ENCODE peak calls at places on chromosomes 1 and 21, in four cellular contexts. N, I, B and E are unnamed samples.

GRCh38 chr1:215971793-215972441 is 404.8 kb downstream of the KCTD3 start:
- DNase-seq in N (no peak), I (no peak), B (no peak), E (no peak)

GRCh38 chr1:110007045-110007444 is 22.5 kb downstream of the AHCYL1 start:
- DNase-seq in N (no peak), I (no peak), B (no peak), E (no peak)

GRCh38 chr1:13662498-13662897 is 37.5 kb upstream of the PRDM2 start:
- DNase-seq in N (no peak), I (no peak), B (no peak), E (no peak)

GRCh38 chr1:16151200-16151708 is 4.6 kb downstream of the EPHA2 start:
- DNase-seq in N (no peak), I (no peak), B (peak), E (no peak)

GRCh38 chr1:36691374-36691773 is 208.7 kb upstream of the CSF3R start:
- DNase-seq in N (no peak), I (no peak), B (no peak), E (no peak)

GRCh38 chr21:29526545-29526944 is 227.8 kb downstream of the BACH1 start:
- DNase-seq in N (no peak), I (no peak), B (peak), E (no peak)

GRCh38 chr1:234782821-234783220 is 172.8 kb upstream of the IRF2BP2 start:
- DNase-seq in N (no peak), I (no peak), B (no peak), E (no peak)

GRCh38 chr1:86991549-86992186 is 77.2 kb downstream of the HS2ST1 start:
- DNase-seq in N (no peak), I (no peak), B (peak), E (no peak)

GRCh38 chr1:200893411-200893901 is 1.2 kb upstream of the INAVA start:
- DNase-seq in N (no peak), I (no peak), B (no peak), E (peak)

GRCh38 chr21:46442938-46443337 is 15.8 kb upstream of the DIP2A start:
- DNase-seq in N (no peak), I (no peak), B (no peak), E (no peak)
- TF ChIP-seq PHF8 in N (no peak), I (no peak), B (no peak), E (no peak)

GRCh38 chr1:116878804-116879477 is 30.8 kb upstream of the PTGFRN start:
- DNase-seq in N (no peak), I (peak), B (peak), E (no peak)
- TF ChIP-seq PHF8 in N (no peak), I (no peak), B (no peak), E (no peak)

DNA sequence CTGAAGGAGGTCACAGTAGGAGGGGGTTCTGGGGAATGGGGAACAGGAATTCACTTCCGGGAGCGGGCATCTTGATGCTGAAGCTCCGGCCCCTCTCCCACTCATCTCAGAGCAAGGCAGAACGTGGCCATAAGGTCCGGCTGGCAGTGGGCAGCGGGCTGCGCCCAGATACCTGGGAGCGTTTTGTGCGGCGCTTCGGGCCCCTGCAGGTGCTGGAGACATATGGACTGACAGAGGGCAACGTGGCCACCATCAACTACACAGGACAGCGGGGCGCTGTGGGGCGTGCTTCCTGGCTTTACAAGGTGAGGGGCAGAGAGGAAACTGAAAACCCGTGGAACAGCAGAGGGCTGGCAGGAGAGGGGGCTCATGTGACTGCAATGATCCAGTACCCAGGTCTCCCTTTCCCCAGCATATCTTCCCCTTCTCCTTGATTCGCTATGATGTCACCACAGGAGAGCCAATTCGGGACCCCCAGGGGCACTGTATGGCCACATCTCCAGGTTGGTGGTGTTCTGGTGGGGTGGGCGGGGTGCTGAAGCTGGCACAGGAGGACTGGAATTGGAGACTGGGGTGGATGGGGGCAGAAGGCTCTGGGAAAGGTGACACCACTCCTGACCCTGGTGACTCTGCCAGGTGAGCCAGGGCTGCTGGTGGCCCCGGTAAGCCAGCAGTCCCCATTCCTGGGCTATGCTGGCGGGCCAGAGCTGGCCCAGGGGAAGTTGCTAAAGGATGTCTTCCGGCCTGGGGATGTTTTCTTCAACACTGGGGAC is 3.0 kb downstream of the SLC27A3 start:
- DNase-seq in N (no peak), I (no peak), B (no peak), E (no peak)
- TF ChIP-seq PHF8 in N (no peak), I (no peak), B (no peak), E (no peak)

GRCh38 chr1:228090613-228091081 is 8.1 kb downstream of the ARF1 start:
- DNase-seq in N (no peak), I (no peak), B (no peak), E (no peak)
- TF ChIP-seq PHF8 in N (no peak), I (no peak), B (no peak), E (no peak)

GRCh38 chr1:217527151-217527550 is 103.7 kb downstream of the GPATCH2 start:
- DNase-seq in N (no peak), I (no peak), B (no peak), E (no peak)
- TF ChIP-seq PHF8 in N (no peak), I (no peak), B (no peak), E (no peak)

GRCh38 chr1:152182942-152183341 is 23.9 kb upstream of the RPTN start:
- DNase-seq in N (no peak), I (no peak), B (no peak), E (no peak)
- TF ChIP-seq PHF8 in N (no peak), I (no peak), B (no peak), E (no peak)